ENCODE peak calls at places on chromosome 19, in ten cellular contexts. N is GM18507; J is DMS53; V is astrocyte of the hippocampus; E is hepatic stellate cell; I is GM04503; Y is GM04504; G is stimulated activated CD8-positive, alpha-beta memory T cell treated with anti-CD3 and anti-CD28 coated beads, Interleukin-7, amount 100 ng/mL, for 24 hours; R is anterior cingulate cortex; U is memory B cell. T is an unnamed sample.

GRCh38 chr19:44774614-44775013 is 3.1 kb upstream of the CBLC start:
- DNase-seq in I (no peak), R (no peak), G (no peak), V (no peak), E (no peak), N (no peak), J (no peak), U (no peak), Y (no peak), T (no peak)

GRCh38 chr19:16325161-16325527 is 518 bp downstream of the KLF2 start:
- DNase-seq in N (no peak), G (no peak), E (no peak), I (no peak), V (peak), J (peak), U (no peak), Y (no peak), R (no peak), T (peak)

GRCh38 chr19:55362990-55363716 is at the start of gene GARIN5B:
- DNase-seq in R (no peak), U (no peak), I (no peak), J (no peak), Y (no peak), E (no peak), V (no peak), G (no peak), N (no peak), T (no peak)

GRCh38 chr19:38655148-38655824 is 7.8 kb downstream of the ACTN4 start:
- DNase-seq in U (no peak), E (no peak), R (no peak), N (no peak), V (peak), I (no peak), Y (no peak), J (no peak), G (no peak), T (no peak)

GRCh38 chr19:38701455-38702063 is 42.7 kb downstream of the CAPN12 start:
- DNase-seq in E (no peak), I (no peak), V (peak), N (no peak), U (no peak), Y (no peak), R (no peak), J (no peak), G (no peak), T (peak)

GRCh38 chr19:39497850-39498261 is 891 bp upstream of the DLL3 start:
- DNase-seq in N (no peak), J (peak), I (no peak), E (no peak), V (peak), G (no peak), Y (no peak), R (peak), U (no peak), T (no peak)

GRCh38 chr19:34295103-34295502 is 40.7 kb downstream of the GARRE1 start:
- DNase-seq in G (no peak), V (no peak), E (no peak), J (no peak), R (no peak), U (no peak), Y (no peak), N (no peak), I (no peak), T (no peak)

GRCh38 chr19:28350037-28350436 is 862.9 kb downstream of the UQCRFS1 start:
- DNase-seq in I (no peak), N (no peak), J (no peak), E (no peak), G (no peak), V (no peak), Y (no peak), R (no peak), U (no peak), T (no peak)

T was measured in tibial artery.